ENCODE peak calls at places on chromosome 5, in six cellular contexts. One of them, this sample, is unnamed.

GRCh38 chr5:176726746-176727527 is 79.7 kb downstream of the TSPAN17 start:
- DNase-seq in smooth muscle cell of the brain vasculature: no peak
- DNase-seq in anterior cingulate cortex: no peak
- DNase-seq in effector memory CD8-positive, alpha-beta T cell: no peak
- DNase-seq in AG20443: no peak
- DNase-seq in MM.1S: no peak
- DNase-seq in this sample: no peak

GRCh38 chr5:181100121-181101015 is 30.6 kb downstream of the OR2V1 start:
- DNase-seq in anterior cingulate cortex: no peak
- DNase-seq in smooth muscle cell of the brain vasculature: no peak
- DNase-seq in MM.1S: no peak
- DNase-seq in AG20443: no peak
- DNase-seq in effector memory CD8-positive, alpha-beta T cell: no peak
- DNase-seq in this sample: no peak

GRCh38 chr5:74242516-74242915 is 398.0 kb downstream of the ENC1 start:
- DNase-seq in AG20443: no peak
- DNase-seq in effector memory CD8-positive, alpha-beta T cell: no peak
- DNase-seq in MM.1S: no peak
- DNase-seq in anterior cingulate cortex: no peak
- DNase-seq in smooth muscle cell of the brain vasculature: no peak
- DNase-seq in this sample: no peak

GRCh38 chr5:106171708-106172107 is 1499.0 kb downstream of the EFNA5 start:
- DNase-seq in anterior cingulate cortex: no peak
- DNase-seq in smooth muscle cell of the brain vasculature: no peak
- DNase-seq in MM.1S: no peak
- DNase-seq in AG20443: no peak
- DNase-seq in effector memory CD8-positive, alpha-beta T cell: no peak
- DNase-seq in this sample: peak

GRCh38 chr5:60161340-60161934 is 267.9 kb upstream of the PDE4D start:
- DNase-seq in smooth muscle cell of the brain vasculature: no peak
- DNase-seq in effector memory CD8-positive, alpha-beta T cell: no peak
- DNase-seq in anterior cingulate cortex: no peak
- DNase-seq in AG20443: peak
- DNase-seq in MM.1S: peak
- DNase-seq in this sample: peak

GRCh38 chr5:79030663-79031480 is 38.6 kb downstream of the DMGDH start:
- DNase-seq in effector memory CD8-positive, alpha-beta T cell: no peak
- DNase-seq in MM.1S: no peak
- DNase-seq in AG20443: no peak
- DNase-seq in anterior cingulate cortex: no peak
- DNase-seq in smooth muscle cell of the brain vasculature: no peak
- DNase-seq in this sample: no peak

GRCh38 chr5:137498301-137498735 is 808 bp downstream of the SPOCK1 start:
- DNase-seq in anterior cingulate cortex: no peak
- DNase-seq in effector memory CD8-positive, alpha-beta T cell: no peak
- DNase-seq in smooth muscle cell of the brain vasculature: no peak
- DNase-seq in MM.1S: no peak
- DNase-seq in AG20443: peak
- DNase-seq in this sample: no peak

GRCh38 chr5:33827885-33828284 is 63.9 kb downstream of the ADAMTS12 start:
- DNase-seq in AG20443: no peak
- DNase-seq in MM.1S: no peak
- DNase-seq in smooth muscle cell of the brain vasculature: no peak
- DNase-seq in effector memory CD8-positive, alpha-beta T cell: no peak
- DNase-seq in anterior cingulate cortex: no peak
- DNase-seq in this sample: peak

GRCh38 chr5:179900707-179901106 is 7.0 kb downstream of the TBC1D9B start:
- DNase-seq in anterior cingulate cortex: no peak
- DNase-seq in MM.1S: no peak
- DNase-seq in smooth muscle cell of the brain vasculature: no peak
- DNase-seq in effector memory CD8-positive, alpha-beta T cell: no peak
- DNase-seq in AG20443: no peak
- DNase-seq in this sample: no peak

GRCh38 chr5:52997424-52997823 is 8.3 kb downstream of the ITGA2 start:
- DNase-seq in anterior cingulate cortex: peak
- DNase-seq in smooth muscle cell of the brain vasculature: no peak
- DNase-seq in effector memory CD8-positive, alpha-beta T cell: no peak
- DNase-seq in AG20443: no peak
- DNase-seq in MM.1S: no peak
- DNase-seq in this sample: peak

GRCh38 chr5:133927616-133928180 is 40.7 kb downstream of the C5orf15 start:
- DNase-seq in anterior cingulate cortex: no peak
- DNase-seq in MM.1S: no peak
- DNase-seq in smooth muscle cell of the brain vasculature: no peak
- DNase-seq in effector memory CD8-positive, alpha-beta T cell: no peak
- DNase-seq in AG20443: no peak
- DNase-seq in this sample: no peak

GRCh38 chr5:127556609-127557348 is 39.3 kb downstream of the PRRC1 start:
- DNase-seq in AG20443: no peak
- DNase-seq in MM.1S: no peak
- DNase-seq in smooth muscle cell of the brain vasculature: no peak
- DNase-seq in effector memory CD8-positive, alpha-beta T cell: no peak
- DNase-seq in anterior cingulate cortex: no peak
- DNase-seq in this sample: no peak

GRCh38 chr5:14628346-14628745 is 36.2 kb upstream of the OTULIN start:
- DNase-seq in smooth muscle cell of the brain vasculature: peak
- DNase-seq in AG20443: peak
- DNase-seq in anterior cingulate cortex: no peak
- DNase-seq in MM.1S: peak
- DNase-seq in effector memory CD8-positive, alpha-beta T cell: peak
- DNase-seq in this sample: peak

GRCh38 chr5:24905123-24905522 is 260.3 kb upstream of the CDH10 start:
- DNase-seq in effector memory CD8-positive, alpha-beta T cell: no peak
- DNase-seq in AG20443: peak
- DNase-seq in smooth muscle cell of the brain vasculature: no peak
- DNase-seq in MM.1S: no peak
- DNase-seq in anterior cingulate cortex: no peak
- DNase-seq in this sample: peak

GRCh38 chr5:135033026-135033861 is 784 bp downstream of the PITX1 start:
- DNase-seq in AG20443: no peak
- DNase-seq in MM.1S: peak
- DNase-seq in effector memory CD8-positive, alpha-beta T cell: no peak
- DNase-seq in anterior cingulate cortex: no peak
- DNase-seq in smooth muscle cell of the brain vasculature: no peak
- DNase-seq in this sample: peak

GRCh38 chr5:81391-82021 is 10.5 kb upstream of the PLEKHG4B start:
- DNase-seq in effector memory CD8-positive, alpha-beta T cell: no peak
- DNase-seq in smooth muscle cell of the brain vasculature: no peak
- DNase-seq in anterior cingulate cortex: no peak
- DNase-seq in MM.1S: no peak
- DNase-seq in AG20443: no peak
- DNase-seq in this sample: no peak

GRCh38 chr5:135234242-135235000 is 164.6 kb downstream of the MACROH2A1 start:
- DNase-seq in AG20443: no peak
- DNase-seq in MM.1S: no peak
- DNase-seq in anterior cingulate cortex: no peak
- DNase-seq in smooth muscle cell of the brain vasculature: no peak
- DNase-seq in effector memory CD8-positive, alpha-beta T cell: no peak
- DNase-seq in this sample: no peak

GRCh38 chr5:32030686-32031478 is 143.2 kb downstream of the GOLPH3 start:
- DNase-seq in anterior cingulate cortex: no peak
- DNase-seq in effector memory CD8-positive, alpha-beta T cell: no peak
- DNase-seq in smooth muscle cell of the brain vasculature: no peak
- DNase-seq in AG20443: no peak
- DNase-seq in MM.1S: no peak
- DNase-seq in this sample: peak

GRCh38 chr5:54727874-54728273 is 210.3 kb downstream of the SNX18 start:
- DNase-seq in smooth muscle cell of the brain vasculature: no peak
- DNase-seq in anterior cingulate cortex: no peak
- DNase-seq in effector memory CD8-positive, alpha-beta T cell: no peak
- DNase-seq in AG20443: no peak
- DNase-seq in MM.1S: no peak
- DNase-seq in this sample: no peak

GRCh38 chr5:120083851-120084615 is 380.1 kb upstream of the PRR16 start:
- DNase-seq in AG20443: no peak
- DNase-seq in anterior cingulate cortex: no peak
- DNase-seq in effector memory CD8-positive, alpha-beta T cell: no peak
- DNase-seq in smooth muscle cell of the brain vasculature: peak
- DNase-seq in MM.1S: no peak
- DNase-seq in this sample: no peak

GRCh38 chr5:176647030-176647869 is at the start of gene TSPAN17:
- DNase-seq in MM.1S: peak
- DNase-seq in smooth muscle cell of the brain vasculature: peak
- DNase-seq in effector memory CD8-positive, alpha-beta T cell: peak
- DNase-seq in AG20443: peak
- DNase-seq in anterior cingulate cortex: peak
- DNase-seq in this sample: peak

GRCh38 chr5:6634788-6635430 is 1.7 kb downstream of the SRD5A1 start:
- DNase-seq in effector memory CD8-positive, alpha-beta T cell: no peak
- DNase-seq in MM.1S: no peak
- DNase-seq in anterior cingulate cortex: no peak
- DNase-seq in AG20443: no peak
- DNase-seq in smooth muscle cell of the brain vasculature: no peak
- DNase-seq in this sample: no peak

GRCh38 chr5:113678924-113679575 is 165.6 kb downstream of the YTHDC2 start:
- DNase-seq in effector memory CD8-positive, alpha-beta T cell: peak
- DNase-seq in AG20443: peak
- DNase-seq in MM.1S: peak
- DNase-seq in smooth muscle cell of the brain vasculature: no peak
- DNase-seq in anterior cingulate cortex: no peak
- DNase-seq in this sample: peak

GRCh38 chr5:36734422-36734821 is 128.0 kb downstream of the SLC1A3 start:
- DNase-seq in anterior cingulate cortex: no peak
- DNase-seq in smooth muscle cell of the brain vasculature: no peak
- DNase-seq in AG20443: peak
- DNase-seq in MM.1S: no peak
- DNase-seq in effector memory CD8-positive, alpha-beta T cell: no peak
- DNase-seq in this sample: peak